ENCODE peak calls at places on chromosome 22, in nine cellular contexts. L is heart right ventricle, Y is transverse colon, E is ovary, I is cardiac muscle cell, K is heart left ventricle, P is IMR-90, Q is left lung, Z is psoas muscle. H is an unnamed sample. For H3K4me1, the result is how much of the 10 kb centered on the place peaks cover.

GRCh38 chr22:50621948-50622722 is 5.8 kb downstream of the ARSA start:
- DNase-seq in E (no peak), Y (peak), Q (peak), K (no peak), P (no peak), Z (no peak), I (no peak), L (no peak), H (no peak)

GRCh38 chr22:39534591-39535301 is 2.2 kb upstream of the RPS19BP1 start:
- DNase-seq in I (peak), Z (peak), P (peak), K (peak), Y (peak), E (peak), Q (peak), L (peak), H (peak)

GRCh38 chr22:40347300-40347699 is 1.0 kb downstream of the ADSL start:
- DNase-seq in I (no peak), Q (no peak), E (no peak), P (no peak), Z (no peak), Y (no peak), K (no peak), L (no peak), H (no peak)

GRCh38 chr22:30000566-30000965 is 79.7 kb upstream of the HORMAD2 start:
- DNase-seq in Y (no peak), L (no peak), I (no peak), Q (no peak), E (no peak), P (peak), K (no peak), Z (no peak), H (no peak)

GRCh38 chr22:30309981-30310672 is 16.6 kb downstream of the TBC1D10A start:
- DNase-seq in I (peak), P (peak), K (peak), Y (peak), Z (no peak), Q (no peak), L (no peak), E (no peak), H (no peak)

GRCh38 chr22:48227341-48228018 is 1465.0 kb downstream of the TBC1D22A start:
- DNase-seq in L (no peak), I (no peak), K (no peak), Y (no peak), P (no peak), Q (peak), E (no peak), Z (no peak), H (no peak)

GRCh38 chr22:47055073-47055355 is 292.6 kb downstream of the TBC1D22A start:
- DNase-seq in K (no peak), Q (peak), P (no peak), I (no peak), Z (no peak), E (no peak), Y (no peak), L (no peak), H (no peak)

GRCh38 chr22:30871391-30872281 is 96.9 kb downstream of the MORC2 start:
- DNase-seq in Z (no peak), Q (peak), P (no peak), L (peak), K (no peak), E (peak), I (no peak), Y (peak), H (no peak)

GRCh38 chr22:19111140-19111539 is 11.1 kb downstream of the DGCR2 start:
- DNase-seq in Q (no peak), E (no peak), L (no peak), P (no peak), Y (no peak), Z (no peak), K (no peak), I (no peak), H (no peak)
- TF ChIP-seq CTCF in Q (no peak), E (no peak), L (no peak), P (no peak), Y (no peak), Z (no peak), K (no peak), I (no peak), H (no peak)

GRCh38 chr22:17201285-17201945 is 17.8 kb downstream of the ADA2 start:
- DNase-seq in Y (no peak), P (peak), I (peak), E (no peak), Q (no peak), Z (peak), L (no peak), K (no peak), H (no peak)
- H3K27ac ChIP-seq in Y (no peak), P (no peak), I (no peak), E (no peak), Q (no peak), Z (no peak), L (no peak), K (no peak), H (no peak)

GRCh38 chr22:23548501-23549197 is 31.4 kb downstream of the IGLL1 start:
- DNase-seq in P (no peak), Y (no peak), Q (peak), L (no peak), I (no peak), Z (no peak), K (no peak), E (no peak), H (no peak)

GRCh38 chr22:23549198-23549595 is 30.9 kb downstream of the IGLL1 start:
- DNase-seq in L (no peak), I (no peak), P (no peak), K (no peak), Z (no peak), E (no peak), Q (peak), Y (no peak), H (no peak)

GRCh38 chr22:23551385-23551784 is 28.7 kb downstream of the IGLL1 start:
- DNase-seq in K (no peak), Z (no peak), P (no peak), E (no peak), Q (no peak), Y (no peak), I (no peak), L (no peak), H (no peak)

GRCh38 chr22:23550049-23550650 is 29.9 kb downstream of the IGLL1 start:
- DNase-seq in Q (no peak), Z (no peak), E (no peak), L (no peak), I (no peak), K (no peak), Y (no peak), P (no peak), H (no peak)

GRCh38 chr22:23547818-23548500 is 32.1 kb downstream of the IGLL1 start:
- DNase-seq in E (no peak), K (no peak), I (no peak), Y (no peak), L (no peak), Z (no peak), P (no peak), Q (no peak), H (no peak)
- H3K4me1 ChIP-seq in E (under half), K (under half), I (under half), Y (under half), L (under half), Z (under half), P (under half), Q (under half), H (under half)

GRCh38 chr22:37283393-37283937 is 1.2 kb downstream of the CYTH4 start:
- DNase-seq in Q (peak), Z (no peak), P (no peak), K (peak), Y (peak), I (no peak), E (no peak), L (no peak), H (no peak)
- TF ChIP-seq CTCF in Q (no peak), Z (no peak), P (peak), K (no peak), Y (no peak), I (no peak), E (no peak), L (no peak), H (no peak)

DNA sequence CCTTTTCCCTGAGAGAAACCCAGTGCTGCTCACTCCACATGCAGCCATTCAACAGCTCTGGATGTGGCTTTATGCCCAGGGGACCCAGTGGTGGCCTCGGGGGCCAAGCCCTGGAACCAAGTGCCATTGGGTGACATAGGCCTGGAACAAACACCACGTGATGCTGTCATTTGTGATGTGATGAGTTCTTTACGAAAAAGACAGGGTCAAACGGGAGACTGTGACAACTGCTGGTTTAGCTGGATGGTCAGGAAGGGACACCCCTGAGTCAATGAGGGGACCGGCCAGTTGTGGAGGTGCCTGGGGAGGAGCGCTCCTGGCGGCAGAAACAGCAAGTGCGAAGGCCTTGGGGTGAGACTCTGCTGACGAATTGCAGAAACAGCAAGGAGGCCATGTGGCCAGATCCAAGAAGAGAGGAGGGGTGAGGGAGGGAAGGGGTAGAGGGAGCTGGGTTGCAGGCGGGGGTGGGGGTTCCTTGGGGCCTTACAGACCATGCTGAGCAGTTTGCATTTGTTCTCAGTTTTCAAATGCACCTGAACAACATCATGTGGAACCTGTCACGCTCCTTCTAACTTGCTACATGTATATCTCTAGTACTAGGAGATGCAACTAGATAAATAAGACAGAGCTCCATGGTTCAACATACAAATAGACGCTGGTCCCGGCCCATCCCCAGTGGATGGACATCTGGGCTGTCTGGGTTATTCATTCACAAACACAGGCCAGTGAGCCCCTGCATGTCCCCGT is 56.1 kb downstream of the IGLL5 start:
- DNase-seq in Y (peak), K (no peak), Q (peak), P (no peak), I (no peak), Z (no peak), E (no peak), L (no peak), H (no peak)
- H3K27ac ChIP-seq in Y (no peak), K (no peak), Q (no peak), P (no peak), I (no peak), Z (no peak), E (no peak), L (no peak), H (no peak)

GRCh38 chr22:35376728-35377472 is 4.0 kb upstream of the HMOX1 start:
- DNase-seq in Y (peak), E (peak), K (peak), P (peak), Q (peak), Z (peak), L (peak), I (peak), H (peak)
- H3K4me1 ChIP-seq in Y (half or more), E (under half), K (under half), P (under half), Q (half or more), Z (under half), L (under half), I (under half), H (under half)

GRCh38 chr22:38212442-38212841 is 10.6 kb downstream of the MAFF start:
- DNase-seq in E (no peak), Q (no peak), L (no peak), I (no peak), Y (no peak), P (no peak), Z (no peak), K (no peak), H (no peak)

GRCh38 chr22:38215156-38216038 is 13.6 kb downstream of the MAFF start:
- DNase-seq in E (no peak), P (no peak), Q (no peak), Z (no peak), Y (no peak), K (no peak), L (no peak), I (no peak), H (no peak)

GRCh38 chr22:38213319-38214247 is 11.8 kb downstream of the MAFF start:
- DNase-seq in K (no peak), I (no peak), E (no peak), Z (no peak), P (no peak), L (no peak), Q (no peak), Y (no peak), H (no peak)

GRCh38 chr22:38211556-38211955 is 9.8 kb downstream of the MAFF start:
- DNase-seq in K (no peak), I (no peak), L (no peak), E (no peak), Z (no peak), Q (no peak), P (no peak), Y (no peak), H (no peak)

GRCh38 chr22:38214248-38215056 is 12.7 kb downstream of the MAFF start:
- DNase-seq in Z (peak), K (peak), P (peak), L (peak), Q (peak), I (peak), Y (peak), E (peak), H (peak)
- TF ChIP-seq CTCF in Z (peak), K (no peak), P (no peak), L (peak), Q (no peak), I (peak), Y (no peak), E (peak), H (peak)

GRCh38 chr22:44399196-44399837 is 86.6 kb upstream of the SHISAL1 start:
- DNase-seq in Z (peak), K (peak), L (no peak), Q (peak), I (no peak), P (no peak), E (no peak), Y (peak), H (no peak)

GRCh38 chr22:44395116-44396005 is 82.6 kb upstream of the SHISAL1 start:
- DNase-seq in L (peak), E (no peak), Y (peak), Z (peak), K (peak), P (no peak), I (no peak), Q (peak), H (peak)

GRCh38 chr22:44396021-44396726 is 83.4 kb upstream of the SHISAL1 start:
- DNase-seq in Y (no peak), Z (peak), E (no peak), Q (peak), I (no peak), P (no peak), K (no peak), L (no peak), H (peak)

GRCh38 chr22:44398791-44399190 is 86.0 kb upstream of the SHISAL1 start:
- DNase-seq in Y (peak), K (peak), Z (peak), I (no peak), Q (peak), L (peak), E (no peak), P (no peak), H (peak)

DNA sequence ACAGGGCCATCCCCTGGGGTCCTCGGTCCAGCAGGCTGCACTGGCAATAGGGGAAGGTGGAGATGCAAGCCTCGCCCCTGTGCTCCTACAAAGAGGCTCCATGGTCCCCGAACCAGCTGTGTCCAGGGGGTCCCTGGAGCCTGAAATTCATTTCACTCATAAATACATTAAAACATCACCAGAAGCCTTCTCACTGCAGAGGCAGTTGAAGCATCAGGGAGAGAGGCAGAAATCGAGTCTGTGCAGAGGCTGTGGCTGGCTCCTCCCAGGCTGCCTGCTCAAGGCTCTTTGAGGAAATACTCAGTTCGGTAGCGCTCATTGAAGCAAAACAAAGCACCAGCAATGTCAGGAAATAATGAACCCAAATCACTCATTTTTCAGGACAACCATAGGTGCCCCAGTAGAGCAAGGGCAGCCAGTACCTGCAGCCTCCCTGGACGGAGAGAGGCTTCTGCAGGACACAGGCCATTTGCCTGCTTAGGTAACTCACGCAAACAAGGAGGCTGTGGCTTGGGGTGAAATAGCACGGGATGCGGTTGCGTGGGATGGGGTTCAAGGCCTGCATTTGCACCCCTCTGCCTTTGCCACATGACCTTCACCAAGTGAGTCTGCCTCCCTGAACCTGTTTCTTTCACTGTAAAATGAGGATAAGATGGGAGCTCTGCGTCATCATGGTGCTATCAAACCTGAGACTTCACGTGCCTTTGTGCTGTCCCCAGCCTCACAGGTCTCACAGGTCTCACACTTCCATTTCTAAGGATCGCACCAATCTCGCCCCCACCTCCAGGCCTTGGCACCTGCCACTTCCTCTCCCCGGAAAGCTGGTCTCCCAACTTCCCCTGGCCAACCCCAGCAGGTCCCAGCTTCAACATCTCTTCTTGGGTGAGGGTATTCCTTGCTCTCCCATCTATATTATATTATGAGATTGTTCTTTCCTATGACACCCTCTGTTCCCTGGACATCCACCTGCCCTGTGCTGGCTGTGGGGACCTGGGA is 84.3 kb upstream of the SHISAL1 start:
- DNase-seq in Q (peak), I (no peak), Y (peak), P (no peak), Z (peak), E (no peak), K (peak), L (peak), H (no peak)
- H3K27ac ChIP-seq in Q (no peak), I (no peak), Y (no peak), P (no peak), Z (no peak), E (no peak), K (no peak), L (no peak), H (no peak)

GRCh38 chr22:45998638-45999378 is 21.8 kb upstream of the WNT7B start:
- DNase-seq in E (no peak), Y (no peak), P (no peak), Z (peak), I (no peak), L (no peak), K (peak), Q (peak), H (peak)
- H3K4me1 ChIP-seq in E (under half), Y (under half), P (under half), Z (under half), I (under half), L (half or more), K (half or more), Q (half or more), H (half or more)